ENCODE peak calls at places on chromosome X, in seven cellular contexts. D, I, P, B, X, H and L are unnamed samples.

GRCh38 chrX:149275836-149276235 is 229.3 kb downstream of the IDS start:
- DNase-seq in D (no peak), I (no peak), P (no peak), B (no peak), X (no peak), H (no peak), L (no peak)

GRCh38 chrX:110964761-110965160 is 131.2 kb upstream of the PAK3 start:
- DNase-seq in D (no peak), I (no peak), P (no peak), B (no peak), X (no peak), H (no peak), L (no peak)

GRCh38 chrX:151396042-151396826 is 772 bp upstream of the VMA21 start:
- DNase-seq in D (no peak), I (peak; percentile 44), P (no peak), B (no peak), X (no peak), H (peak; percentile 11), L (peak; percentile 6)

GRCh38 chrX:810186-810585 is 179.6 kb downstream of the SHOX start:
- DNase-seq in D (no peak), I (no peak), P (no peak), B (no peak), X (no peak), H (no peak), L (no peak)

GRCh38 chrX:134548257-134548732 is 88.3 kb downstream of the HPRT1 start:
- DNase-seq in D (no peak), I (no peak), P (no peak), B (no peak), X (no peak), H (no peak), L (no peak)

GRCh38 chrX:91435465-91435864 is 826 bp downstream of the PABPC5 start:
- DNase-seq in D (no peak), I (no peak), P (no peak), B (no peak), X (no peak), H (no peak), L (no peak)

GRCh38 chrX:150688911-150689451 is 4.2 kb upstream of the MTMR1 start:
- DNase-seq in D (peak; percentile 58), I (peak; percentile 67), P (no peak), B (peak; percentile 15), X (peak; percentile 45), H (peak; percentile 70), L (peak; percentile 89)

GRCh38 chrX:13151806-13152510 is 107.5 kb upstream of the FAM9C start:
- DNase-seq in D (no peak), I (no peak), P (peak; percentile 2), B (no peak), X (no peak), H (no peak), L (no peak)

GRCh38 chrX:23369037-23369436 is 34.4 kb downstream of the PTCHD1 start:
- DNase-seq in D (no peak), I (no peak), P (no peak), B (no peak), X (no peak), H (no peak), L (no peak)

GRCh38 chrX:72714471-72714916 is 388 bp upstream of the PHKA1 start:
- DNase-seq in D (no peak), I (peak; percentile 71), P (no peak), B (peak; percentile 42), X (peak; percentile 80), H (peak; percentile 27), L (peak; percentile 2)

GRCh38 chrX:110420771-110421498 is 62.3 kb downstream of the RTL9 start:
- DNase-seq in D (no peak), I (no peak), P (no peak), B (peak; percentile 58), X (no peak), H (no peak), L (no peak)

GRCh38 chrX:70253377-70254062 is 6.5 kb downstream of the P2RY4 start:
- DNase-seq in D (no peak), I (no peak), P (no peak), B (no peak), X (no peak), H (peak; percentile 61), L (no peak)

GRCh38 chrX:12567857-12568256 is 223.4 kb upstream of the PRPS2 start:
- DNase-seq in D (no peak), I (no peak), P (no peak), B (peak; percentile 9), X (no peak), H (no peak), L (no peak)

GRCh38 chrX:115892787-115893671 is 277.5 kb upstream of the AGTR2 start:
- DNase-seq in D (peak; percentile 86), I (peak; percentile 49), P (no peak), B (peak; percentile 65), X (no peak), H (no peak), L (no peak)

GRCh38 chrX:40105791-40106676 is 8.3 kb upstream of the BCOR start:
- DNase-seq in D (no peak), I (no peak), P (peak; percentile 66), B (peak; percentile 61), X (peak; percentile 74), H (no peak), L (peak; percentile 61)

GRCh38 chrX:19544693-19545305 is 29.5 kb upstream of the MAP3K15 start:
- DNase-seq in D (peak; percentile 12), I (peak; percentile 42), P (peak; percentile 9), B (peak; percentile 62), X (peak; percentile 23), H (peak; percentile 52), L (peak; percentile 44)

GRCh38 chrX:132292753-132293152 is 73.5 kb upstream of the RAP2C start:
- DNase-seq in D (peak; percentile 5), I (peak; percentile 57), P (peak; percentile 2), B (peak; percentile 78), X (peak; percentile 1), H (peak; percentile 28), L (no peak)

GRCh38 chrX:64571011-64571410 is 175.8 kb upstream of the MTMR8 start:
- DNase-seq in D (no peak), I (no peak), P (no peak), B (no peak), X (no peak), H (no peak), L (no peak)

GRCh38 chrX:83845397-83845796 is 15.5 kb upstream of the CYLC1 start:
- DNase-seq in D (peak; percentile 0), I (peak; percentile 5), P (no peak), B (peak; percentile 37), X (no peak), H (no peak), L (no peak)

GRCh38 chrX:71118985-71119535 is 664 bp downstream of the MED12 start:
- DNase-seq in D (no peak), I (no peak), P (no peak), B (no peak), X (no peak), H (peak; percentile 3), L (no peak)

GRCh38 chrX:154717824-154718223 is 33.1 kb downstream of the GAB3 start:
- DNase-seq in D (no peak), I (no peak), P (no peak), B (peak; percentile 17), X (no peak), H (no peak), L (peak; percentile 69)

GRCh38 chrX:46882266-46882665 is 30.0 kb upstream of the JADE3 start:
- DNase-seq in D (no peak), I (no peak), P (no peak), B (no peak), X (no peak), H (no peak), L (no peak)

GRCh38 chrX:2536974-2537373 is 36.2 kb upstream of the DHRSX start:
- DNase-seq in D (no peak), I (no peak), P (no peak), B (no peak), X (no peak), H (no peak), L (no peak)

GRCh38 chrX:21798677-21799219 is 40.7 kb upstream of the MBTPS2 start:
- DNase-seq in D (peak; percentile 11), I (peak; percentile 6), P (no peak), B (no peak), X (no peak), H (peak; percentile 59), L (no peak)

GRCh38 chrX:47198026-47198686 is 4.5 kb downstream of the UBA1 start:
- DNase-seq in D (no peak), I (no peak), P (no peak), B (no peak), X (no peak), H (no peak), L (no peak)

GRCh38 chrX:17413228-17413627 is 38.2 kb downstream of the NHS start:
- DNase-seq in D (no peak), I (no peak), P (no peak), B (no peak), X (no peak), H (peak; percentile 39), L (no peak)

GRCh38 chrX:123854329-123854728 is 5.5 kb upstream of the XIAP start:
- DNase-seq in D (no peak), I (no peak), P (no peak), B (no peak), X (peak; percentile 78), H (no peak), L (no peak)

GRCh38 chrX:106901341-106901740 is 1.8 kb downstream of the RIPPLY1 start:
- DNase-seq in D (no peak), I (no peak), P (no peak), B (no peak), X (no peak), H (no peak), L (no peak)

GRCh38 chrX:46917634-46918033 is 5.4 kb downstream of the JADE3 start:
- DNase-seq in D (no peak), I (no peak), P (no peak), B (no peak), X (no peak), H (no peak), L (no peak)

GRCh38 chrX:45712067-45712466 is 511.4 kb upstream of the DIPK2B start:
- DNase-seq in D (no peak), I (no peak), P (no peak), B (no peak), X (peak; percentile 51), H (no peak), L (no peak)

GRCh38 chrX:37745835-37746234 is 34.0 kb upstream of the CYBB start:
- DNase-seq in D (no peak), I (no peak), P (no peak), B (no peak), X (no peak), H (no peak), L (no peak)

GRCh38 chrX:55783723-55784122 is 66.2 kb downstream of the RRAGB start:
- DNase-seq in D (no peak), I (no peak), P (no peak), B (no peak), X (no peak), H (no peak), L (no peak)

GRCh38 chrX:68018248-68019203 is 414.8 kb downstream of the OPHN1 start:
- DNase-seq in D (peak; percentile 10), I (peak; percentile 1), P (no peak), B (peak; percentile 34), X (peak; percentile 3), H (no peak), L (no peak)

GRCh38 chrX:14927391-14927790 is 54.2 kb downstream of the MOSPD2 start:
- DNase-seq in D (no peak), I (peak; percentile 17), P (no peak), B (no peak), X (no peak), H (no peak), L (no peak)

GRCh38 chrX:39196192-39197102 is 395.2 kb downstream of the MID1IP1 start:
- DNase-seq in D (peak; percentile 0), I (no peak), P (no peak), B (no peak), X (peak; percentile 35), H (peak; percentile 28), L (peak; percentile 55)

GRCh38 chrX:21725498-21725897 is 32.4 kb downstream of the SMPX start:
- DNase-seq in D (no peak), I (no peak), P (no peak), B (peak; percentile 23), X (no peak), H (peak; percentile 5), L (no peak)

GRCh38 chrX:41720125-41720780 is 3.7 kb upstream of the GPR82 start:
- DNase-seq in D (no peak), I (no peak), P (no peak), B (no peak), X (no peak), H (no peak), L (no peak)

GRCh38 chrX:68714856-68715255 is 67.4 kb downstream of the STARD8 start:
- DNase-seq in D (no peak), I (no peak), P (no peak), B (no peak), X (no peak), H (no peak), L (no peak)